ENCODE peak calls at places on chromosomes 11 and 22, in seven cellular contexts. V, J, S, E, I, D and P are unnamed samples.
A peak's percentile ranks its signal among the peaks of the same experiment; 100 is the strongest.

GRCh38 chr11:47593492-47593933 is 698 bp downstream of the C1QTNF4 start:
- DNase-seq in V (no peak), J (no peak), S (no peak), E (no peak), I (no peak), D (no peak), P (no peak)

GRCh38 chr11:17930544-17931144 is 82.2 kb downstream of the SERGEF start:
- DNase-seq in V (no peak), J (no peak), S (no peak), E (no peak), I (no peak), D (no peak), P (no peak)

GRCh38 chr11:74662487-74663103 is 68.6 kb downstream of the CHRDL2 start:
- DNase-seq in V (no peak), J (no peak), S (no peak), E (no peak), I (no peak), D (no peak), P (no peak)

GRCh38 chr11:69089258-69089657 is 40.5 kb downstream of the TPCN2 start:
- DNase-seq in V (no peak), J (no peak), S (peak; percentile 29), E (no peak), I (no peak), D (peak; percentile 81), P (no peak)

GRCh38 chr11:101848262-101848661 is 66.5 kb upstream of the CEP126 start:
- DNase-seq in V (no peak), J (peak; percentile 47), S (no peak), E (no peak), I (peak; percentile 14), D (no peak), P (no peak)

GRCh38 chr11:72239849-72240460 is 4.0 kb downstream of the PHOX2A start:
- DNase-seq in V (no peak), J (no peak), S (peak; percentile 50), E (peak; percentile 38), I (peak; percentile 46), D (no peak), P (no peak)

GRCh38 chr22:37581534-37581933 is 1.6 kb upstream of the LGALS2 start:
- DNase-seq in V (no peak), J (no peak), S (peak; percentile 83), E (no peak), I (no peak), D (no peak), P (no peak)

GRCh38 chr11:45366196-45366595 is 80.1 kb upstream of the SYT13 start:
- DNase-seq in V (no peak), J (no peak), S (no peak), E (no peak), I (no peak), D (no peak), P (no peak)

GRCh38 chr22:30582788-30583575 is 8.5 kb upstream of the GAL3ST1 start:
- DNase-seq in V (no peak), J (no peak), S (no peak), E (peak; percentile 55), I (no peak), D (no peak), P (no peak)

GRCh38 chr11:131463609-131464008 is 93.2 kb downstream of the NTM start:
- DNase-seq in V (no peak), J (no peak), S (no peak), E (no peak), I (no peak), D (no peak), P (no peak)

GRCh38 chr11:68677432-68677831 is 6.9 kb upstream of the GAL start:
- DNase-seq in V (peak; percentile 3), J (no peak), S (peak; percentile 80), E (no peak), I (no peak), D (peak; percentile 58), P (peak; percentile 67)

GRCh38 chr11:45092901-45093760 is 53.3 kb upstream of the PRDM11 start:
- DNase-seq in V (no peak), J (no peak), S (no peak), E (no peak), I (no peak), D (peak; percentile 49), P (no peak)

GRCh38 chr11:93908689-93909088 is 58.3 kb upstream of the VSTM5 start:
- DNase-seq in V (peak; percentile 82), J (no peak), S (peak; percentile 2), E (no peak), I (no peak), D (peak; percentile 87), P (peak; percentile 75)

GRCh38 chr22:30298005-30298701 is 8.8 kb upstream of the CASTOR1 start:
- DNase-seq in V (no peak), J (no peak), S (peak; percentile 81), E (no peak), I (no peak), D (no peak), P (no peak)

GRCh38 chr11:56089697-56090096 is 3.4 kb upstream of the OR8I2 start:
- DNase-seq in V (no peak), J (no peak), S (no peak), E (no peak), I (no peak), D (no peak), P (no peak)

GRCh38 chr11:119533931-119534694 is 111.1 kb upstream of the THY1 start:
- DNase-seq in V (no peak), J (peak; percentile 48), S (peak; percentile 84), E (peak; percentile 88), I (peak; percentile 50), D (peak; percentile 55), P (peak; percentile 65)

GRCh38 chr11:109704432-109704831 is 282.4 kb downstream of the C11orf87 start:
- DNase-seq in V (no peak), J (no peak), S (no peak), E (no peak), I (no peak), D (no peak), P (no peak)

GRCh38 chr11:71977743-71978418 is 20.8 kb upstream of the IL18BP start:
- DNase-seq in V (no peak), J (peak; percentile 77), S (peak; percentile 59), E (peak; percentile 53), I (peak; percentile 78), D (peak; percentile 54), P (peak; percentile 29)

GRCh38 chr11:15826826-15827225 is 529.5 kb downstream of the SOX6 start:
- DNase-seq in V (no peak), J (peak; percentile 32), S (peak; percentile 74), E (peak; percentile 87), I (no peak), D (no peak), P (peak; percentile 15)

GRCh38 chr22:32661737-32662586 is 139.5 kb upstream of the TIMP3 start:
- DNase-seq in V (peak; percentile 44), J (no peak), S (no peak), E (no peak), I (no peak), D (peak; percentile 80), P (no peak)

GRCh38 chr11:85823816-85824215 is 12.9 kb upstream of the SYTL2 start:
- DNase-seq in V (no peak), J (no peak), S (no peak), E (no peak), I (no peak), D (no peak), P (no peak)

GRCh38 chr11:133477263-133477625 is 55.1 kb downstream of the OPCML start:
- DNase-seq in V (no peak), J (no peak), S (no peak), E (no peak), I (no peak), D (no peak), P (no peak)

GRCh38 chr11:60981515-60981914 is 10.0 kb downstream of the CD6 start:
- DNase-seq in V (no peak), J (no peak), S (no peak), E (no peak), I (no peak), D (no peak), P (no peak)

GRCh38 chr11:65822760-65823528 is 10.8 kb upstream of the SNX32 start:
- DNase-seq in V (no peak), J (no peak), S (no peak), E (no peak), I (no peak), D (no peak), P (no peak)

GRCh38 chr22:45735273-45735672 is 63.6 kb downstream of the ATXN10 start:
- DNase-seq in V (no peak), J (no peak), S (no peak), E (no peak), I (no peak), D (no peak), P (no peak)

GRCh38 chr22:45726081-45726480 is 54.4 kb downstream of the ATXN10 start:
- DNase-seq in V (no peak), J (no peak), S (no peak), E (no peak), I (no peak), D (no peak), P (no peak)

GRCh38 chr22:45731041-45731797 is 59.6 kb downstream of the ATXN10 start:
- DNase-seq in V (no peak), J (no peak), S (no peak), E (no peak), I (no peak), D (peak; percentile 39), P (no peak)

DNA sequence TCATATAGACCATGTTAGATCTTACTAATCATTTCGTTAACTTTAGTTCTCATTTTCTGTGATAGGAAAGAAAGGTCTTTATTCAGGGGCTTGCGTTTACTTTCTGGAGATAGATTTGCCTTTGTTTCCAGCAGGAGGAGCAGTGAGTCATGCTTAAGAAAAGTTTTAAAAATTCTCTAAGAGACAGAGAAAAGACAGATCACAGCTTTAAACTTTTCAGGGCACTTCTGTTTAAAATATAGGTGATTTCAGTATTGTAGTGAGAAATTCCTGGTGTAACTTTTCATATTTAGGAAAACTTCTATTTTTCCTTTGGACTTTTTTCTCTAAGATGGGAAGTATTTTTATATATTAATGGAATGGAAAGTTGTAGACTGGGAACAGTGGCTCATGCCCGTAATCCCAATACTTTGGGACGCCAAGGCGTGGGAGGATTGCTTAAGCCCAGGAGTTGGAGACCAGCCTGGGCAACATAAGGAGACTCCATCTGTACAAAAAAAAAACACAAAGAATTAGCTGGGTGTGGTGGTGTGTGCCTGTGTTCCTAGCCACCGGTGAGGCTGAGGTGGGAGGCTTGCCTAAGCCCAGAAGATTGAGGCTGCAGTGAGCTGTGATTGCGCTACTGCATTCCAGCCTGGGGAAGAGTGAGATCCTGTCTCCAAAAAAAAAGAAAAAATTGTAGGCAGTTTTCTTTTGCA is 60.3 kb downstream of the ATXN10 start:
- DNase-seq in V (no peak), J (peak; percentile 26), S (no peak), E (no peak), I (no peak), D (no peak), P (no peak)
- TF ChIP-seq CTCF in V (no peak), J (peak; percentile 72), S (peak; percentile 40), E (no peak), I (no peak), D (peak; percentile 66), P (peak; percentile 18)

GRCh38 chr11:113163291-113164030 is 150.9 kb upstream of the TTC12 start:
- DNase-seq in V (no peak), J (no peak), S (no peak), E (no peak), I (no peak), D (no peak), P (no peak)
- TF ChIP-seq CTCF in V (no peak), J (no peak), S (no peak), E (no peak), I (no peak), D (no peak), P (no peak)

GRCh38 chr22:43186272-43187170 is at the start of gene TTLL12:
- DNase-seq in V (no peak), J (peak; percentile 74), S (peak; percentile 69), E (peak; percentile 61), I (peak; percentile 80), D (peak; percentile 20), P (peak; percentile 63)
- TF ChIP-seq CTCF in V (no peak), J (no peak), S (no peak), E (no peak), I (no peak), D (no peak), P (no peak)

GRCh38 chr11:8786933-8787332 is 104.3 kb downstream of the RPL27A start:
- DNase-seq in V (no peak), J (no peak), S (no peak), E (no peak), I (no peak), D (peak; percentile 36), P (no peak)
- TF ChIP-seq CTCF in V (peak; percentile 6), J (no peak), S (no peak), E (no peak), I (no peak), D (peak; percentile 55), P (no peak)